ENCODE peak calls at places on chromosomes 6 and 20, in six cellular contexts. Y is naive thymus-derived CD4-positive, alpha-beta T cell; U is GM23338; M is Peyer's patch; B is psoas muscle; K is A673. L is an unnamed sample.

GRCh38 chr6:132404736-132405135 is 3.5 kb upstream of the MOXD1 start:
- DNase-seq in Y (no peak), U (peak; percentile 38), M (no peak), B (no peak), K (no peak), L (no peak)

GRCh38 chr6:2970753-2971419 is 481 bp downstream of the SERPINB6 start:
- DNase-seq in Y (peak; percentile 34), U (peak; percentile 77), M (peak; percentile 90), B (peak; percentile 94), K (peak; percentile 32), L (peak; percentile 57)

GRCh38 chr6:121592955-121593665 is 157.7 kb downstream of the GJA1 start:
- DNase-seq in Y (no peak), U (no peak), M (no peak), B (no peak), K (peak; percentile 23), L (no peak)

GRCh38 chr6:6749791-6750434 is 161.4 kb downstream of the LY86 start:
- DNase-seq in Y (peak; percentile 25), U (peak; percentile 53), M (peak; percentile 82), B (peak; percentile 90), K (peak; percentile 76), L (peak; percentile 18)

GRCh38 chr6:51569594-51569993 is 517.8 kb downstream of the PKHD1 start:
- DNase-seq in Y (no peak), U (peak; percentile 45), M (no peak), B (no peak), K (peak; percentile 2), L (no peak)

GRCh38 chr20:62367483-62368302 is 581 bp upstream of the LAMA5 start:
- DNase-seq in Y (peak; percentile 11), U (peak; percentile 70), M (no peak), B (peak; percentile 79), K (no peak), L (peak; percentile 88)

GRCh38 chr6:27553123-27553904 is 80.4 kb upstream of the ZNF184 start:
- DNase-seq in Y (no peak), U (peak; percentile 77), M (no peak), B (no peak), K (peak; percentile 89), L (peak; percentile 11)

GRCh38 chr6:44456070-44456965 is 68.8 kb downstream of the CDC5L start:
- DNase-seq in Y (peak; percentile 33), U (peak; percentile 64), M (peak; percentile 60), B (peak; percentile 65), K (peak; percentile 77), L (peak; percentile 61)

GRCh38 chr20:49552007-49552406 is 15.9 kb downstream of the PTGIS start:
- DNase-seq in Y (no peak), U (no peak), M (no peak), B (no peak), K (no peak), L (no peak)

GRCh38 chr6:121394151-121394550 is 41.3 kb upstream of the GJA1 start:
- DNase-seq in Y (no peak), U (no peak), M (no peak), B (no peak), K (no peak), L (no peak)

GRCh38 chr6:8017276-8017701 is 46.9 kb downstream of the BLOC1S5 start:
- DNase-seq in Y (peak; percentile 46), U (no peak), M (no peak), B (no peak), K (no peak), L (no peak)

GRCh38 chr6:106318061-106318460 is 7.5 kb downstream of the ATG5 start:
- DNase-seq in Y (no peak), U (no peak), M (no peak), B (no peak), K (no peak), L (no peak)

GRCh38 chr20:37090357-37090871 is 5.4 kb downstream of the RBL1 start:
- DNase-seq in Y (no peak), U (no peak), M (no peak), B (no peak), K (no peak), L (no peak)

GRCh38 chr20:3871549-3872265 is 17.5 kb upstream of the PANK2 start:
- DNase-seq in Y (no peak), U (no peak), M (no peak), B (no peak), K (no peak), L (peak; percentile 29)

GRCh38 chr20:19170148-19170547 is 42.3 kb upstream of the SLC24A3 start:
- DNase-seq in Y (no peak), U (no peak), M (no peak), B (no peak), K (no peak), L (no peak)

GRCh38 chr20:22449115-22449973 is 135.0 kb downstream of the FOXA2 start:
- DNase-seq in Y (no peak), U (no peak), M (no peak), B (no peak), K (no peak), L (no peak)

GRCh38 chr20:53208110-53208908 is 236.2 kb downstream of the TSHZ2 start:
- DNase-seq in Y (peak; percentile 41), U (peak; percentile 85), M (no peak), B (no peak), K (peak; percentile 51), L (no peak)

GRCh38 chr6:42101186-42101657 is 41.2 kb downstream of the C6orf132 start:
- DNase-seq in Y (no peak), U (no peak), M (no peak), B (no peak), K (no peak), L (no peak)

GRCh38 chr6:42103218-42103617 is 39.2 kb downstream of the C6orf132 start:
- DNase-seq in Y (no peak), U (no peak), M (no peak), B (no peak), K (no peak), L (no peak)

GRCh38 chr6:42103753-42104094 is 38.7 kb downstream of the C6orf132 start:
- DNase-seq in Y (no peak), U (no peak), M (no peak), B (no peak), K (no peak), L (no peak)

GRCh38 chr6:42099340-42100028 is 42.9 kb downstream of the C6orf132 start:
- DNase-seq in Y (no peak), U (peak; percentile 44), M (peak; percentile 80), B (no peak), K (no peak), L (peak; percentile 19)

GRCh38 chr6:42100029-42100901 is 42.2 kb downstream of the C6orf132 start:
- DNase-seq in Y (no peak), U (no peak), M (peak; percentile 82), B (no peak), K (no peak), L (no peak)
- H3K4me1 ChIP-seq in Y (peaks cover 4% of the 10 kb centered on the region), U (peaks cover 15% of the 10 kb centered on the region), M (peaks cover 13% of the 10 kb centered on the region), B (no peaks in the 10 kb centered on the region), K (no peaks in the 10 kb centered on the region), L (no peaks in the 10 kb centered on the region)

DNA sequence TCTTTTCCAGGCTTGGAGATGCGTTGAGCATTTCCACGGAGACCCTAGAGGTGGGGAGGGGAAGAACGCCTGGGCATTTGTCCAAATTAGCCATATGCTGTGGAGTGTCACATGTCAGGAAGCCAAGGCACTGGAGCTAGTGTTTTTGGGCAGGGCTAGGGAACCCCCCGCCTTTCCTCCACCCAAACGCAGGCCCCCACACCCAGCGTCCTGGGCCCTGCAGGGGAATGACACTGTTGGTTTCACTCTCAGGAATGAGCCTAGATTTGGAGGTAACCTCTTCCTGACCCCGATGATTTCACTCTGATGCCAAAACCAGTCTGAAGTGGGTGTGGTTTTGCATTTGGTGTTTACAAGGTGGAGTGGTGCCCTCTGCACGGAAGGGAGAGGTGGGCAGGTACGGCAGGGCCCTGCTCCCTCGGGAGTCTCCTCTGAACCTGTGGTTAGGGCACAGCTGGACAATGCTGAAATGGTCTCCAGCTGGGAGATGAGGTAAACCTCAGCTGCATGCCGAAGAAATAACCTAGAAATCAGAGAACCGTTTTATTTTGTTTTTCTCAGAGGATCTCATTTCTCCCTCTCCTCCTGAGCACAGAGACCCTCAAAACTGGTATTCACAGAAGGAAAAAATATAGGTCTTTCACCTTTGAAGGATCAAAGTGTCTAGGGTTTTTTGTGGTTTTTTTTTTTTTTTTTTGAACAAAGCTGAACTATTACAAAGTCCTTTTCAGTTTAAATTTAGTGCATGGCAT is 29.6 kb downstream of the MTHFD1L start:
- DNase-seq in Y (no peak), U (no peak), M (no peak), B (no peak), K (peak; percentile 58), L (peak; percentile 99)
- H3K4me3 ChIP-seq in Y (no peak overlapping the region), U (no peak overlapping the region), M (peak overlapping the region; percentile 11), B (no peak overlapping the region), K (no peak overlapping the region), L (peak overlapping the region; percentile 44)

GRCh38 chr6:136787726-136788068 is 4.6 kb downstream of the MAP3K5 start:
- DNase-seq in Y (no peak), U (no peak), M (no peak), B (no peak), K (no peak), L (no peak)
- H3K4me1 ChIP-seq in Y (peaks cover 38% of the 10 kb centered on the region), U (peaks cover 6% of the 10 kb centered on the region), M (peaks cover 8% of the 10 kb centered on the region), B (peaks cover 13% of the 10 kb centered on the region), K (peaks cover 7% of the 10 kb centered on the region), L (peaks cover 8% of the 10 kb centered on the region)

GRCh38 chr6:116388924-116389323 is 18.2 kb downstream of the DSE start:
- DNase-seq in Y (no peak), U (no peak), M (no peak), B (no peak), K (no peak), L (no peak)

GRCh38 chr6:116385911-116386310 is 15.2 kb downstream of the DSE start:
- DNase-seq in Y (no peak), U (no peak), M (no peak), B (no peak), K (no peak), L (no peak)

GRCh38 chr6:116386581-116387299 is 16.0 kb downstream of the DSE start:
- DNase-seq in Y (no peak), U (no peak), M (no peak), B (no peak), K (peak; percentile 32), L (no peak)

GRCh38 chr6:116385462-116385807 is 14.7 kb downstream of the DSE start:
- DNase-seq in Y (no peak), U (no peak), M (no peak), B (no peak), K (no peak), L (no peak)

GRCh38 chr6:116387374-116387773 is 16.6 kb downstream of the DSE start:
- DNase-seq in Y (no peak), U (no peak), M (no peak), B (no peak), K (no peak), L (no peak)
- H3K4me3 ChIP-seq in Y (no peak overlapping the region), U (no peak overlapping the region), M (no peak overlapping the region), B (no peak overlapping the region), K (no peak overlapping the region), L (no peak overlapping the region)

GRCh38 chr20:57443349-57443748 is 52.2 kb downstream of the RBM38 start:
- DNase-seq in Y (no peak), U (no peak), M (no peak), B (no peak), K (no peak), L (no peak)

GRCh38 chr20:57445298-57445697 is 54.1 kb downstream of the RBM38 start:
- DNase-seq in Y (no peak), U (no peak), M (no peak), B (peak; percentile 91), K (no peak), L (no peak)

GRCh38 chr20:57445774-57446173 is 54.6 kb downstream of the RBM38 start:
- DNase-seq in Y (no peak), U (no peak), M (no peak), B (no peak), K (no peak), L (no peak)

GRCh38 chr20:57443866-57444265 is 52.7 kb downstream of the RBM38 start:
- DNase-seq in Y (no peak), U (no peak), M (no peak), B (no peak), K (no peak), L (no peak)

GRCh38 chr20:57444394-57445048 is 53.3 kb downstream of the RBM38 start:
- DNase-seq in Y (no peak), U (no peak), M (no peak), B (no peak), K (no peak), L (no peak)
- H3K4me1 ChIP-seq in Y (peaks cover 3% of the 10 kb centered on the region), U (no peaks in the 10 kb centered on the region), M (peaks cover under 1% of the 10 kb centered on the region), B (peaks cover 56% of the 10 kb centered on the region), K (no peaks in the 10 kb centered on the region), L (peaks cover 20% of the 10 kb centered on the region)